ENCODE peak calls at places on chromosome 4, in four cellular contexts. G is H1, E is H9, R is trophoblast cell. T is an unnamed sample.
A peak's percentile ranks its signal among the peaks of the same experiment; 100 is the strongest.

GRCh38 chr4:98181815-98182214 is 38.5 kb upstream of the STPG2 start:
- DNase-seq in G (no peak), E (no peak), R (no peak), T (peak; percentile 20)

GRCh38 chr4:115938764-115939443 is 825.5 kb upstream of the NDST4 start:
- DNase-seq in R (no peak), G (no peak), E (no peak), T (no peak)

GRCh38 chr4:88858752-88859151 is 161.1 kb upstream of the NAP1L5 start:
- DNase-seq in G (no peak), E (no peak), R (no peak), T (no peak)

GRCh38 chr4:1801286-1801958 is 8.3 kb downstream of the FGFR3 start:
- DNase-seq in E (no peak), G (no peak), R (no peak), T (no peak)

GRCh38 chr4:139956436-139957107 is 197.4 kb downstream of the MAML3 start:
- DNase-seq in R (no peak), E (no peak), G (no peak), T (no peak)

GRCh38 chr4:101993002-101993840 is 202.7 kb downstream of the BANK1 start:
- DNase-seq in E (no peak), G (no peak), R (no peak), T (no peak)

GRCh38 chr4:182938213-182938645 is 21.0 kb upstream of the DCTD start:
- DNase-seq in G (no peak), E (peak; percentile 85), R (peak; percentile 58), T (peak; percentile 70)

GRCh38 chr4:91758487-91758886 is 545.3 kb upstream of the GRID2 start:
- DNase-seq in E (no peak), G (no peak), R (no peak), T (peak; percentile 3)

GRCh38 chr4:82461710-82462109 is 31.3 kb downstream of the ENOPH1 start:
- DNase-seq in G (no peak), E (no peak), R (no peak), T (no peak)

DNA sequence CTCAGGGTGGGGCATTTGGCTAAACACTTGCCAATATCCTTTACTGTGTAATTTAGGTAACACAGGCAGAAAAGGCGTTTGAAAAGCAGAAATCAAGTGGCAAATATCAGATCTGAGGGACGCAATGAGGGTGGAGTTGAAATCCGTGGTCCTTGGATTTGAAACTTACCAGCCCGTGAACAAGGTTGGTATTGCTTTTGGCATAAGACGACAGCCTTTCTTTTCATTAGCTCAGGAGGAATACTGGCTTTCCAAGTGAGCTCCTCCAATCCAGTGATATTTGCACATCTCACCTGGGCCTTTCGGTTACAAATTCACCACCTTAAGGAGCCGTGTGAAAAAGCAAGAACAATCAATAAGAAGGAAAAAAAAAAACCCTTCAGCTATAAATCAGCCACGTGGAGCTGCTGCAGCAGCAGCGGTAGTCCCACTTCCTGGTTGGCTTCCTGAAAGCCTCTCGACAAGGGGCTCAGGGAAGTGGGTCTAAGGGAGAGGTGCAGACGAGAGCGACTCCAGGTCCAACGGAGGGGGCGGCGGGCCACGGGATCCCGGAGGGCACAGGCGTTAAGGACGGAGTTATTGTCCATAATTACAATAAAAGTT is 717 bp upstream of the GALNT7 start:
- DNase-seq in R (no peak), E (peak; percentile 66), G (no peak), T (peak; percentile 53)
- H3K18ac ChIP-seq in R (peak overlapping the region; percentile 60), E (peak overlapping the region; percentile 53), G (peak overlapping the region; percentile 100), T (peak overlapping the region; percentile 57)

DNA sequence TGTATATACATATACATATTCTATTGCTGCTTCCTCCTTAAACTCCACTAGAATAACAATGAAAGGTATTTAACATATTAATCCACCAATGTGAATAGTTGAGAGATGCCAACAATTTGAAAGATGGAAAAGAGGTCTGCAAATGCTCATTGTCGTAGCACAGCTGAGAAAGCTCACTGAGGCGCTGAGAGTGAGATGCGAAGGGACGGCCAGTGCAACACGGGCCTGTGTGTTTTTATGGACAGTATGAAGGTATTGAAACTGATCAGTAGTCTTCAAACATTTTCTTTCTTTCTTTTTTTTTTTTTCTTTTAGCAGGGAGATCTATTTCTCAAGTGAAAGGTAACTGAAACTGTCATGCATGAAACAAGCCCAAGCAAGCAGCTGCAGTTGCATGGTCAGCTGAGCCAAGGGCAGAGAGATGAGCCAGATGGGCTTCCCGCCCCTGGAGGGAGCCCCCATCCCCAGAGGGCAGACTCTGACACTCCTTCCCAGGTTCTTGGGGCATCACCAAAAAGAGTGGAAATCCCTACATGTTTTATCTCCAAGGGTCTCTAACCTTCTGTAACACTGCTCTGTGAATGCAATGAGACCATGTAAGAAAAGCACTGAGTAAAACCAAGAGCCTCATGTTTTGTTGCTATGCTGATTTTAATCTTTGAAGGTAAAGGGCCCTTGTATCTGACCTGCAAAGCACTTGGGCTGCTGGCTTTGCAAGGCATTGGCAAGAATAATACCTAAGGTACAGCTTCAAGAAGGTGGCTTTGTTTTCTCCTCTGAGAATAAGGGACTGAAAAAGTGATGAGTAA is 41.4 kb upstream of the HS3ST1 start:
- DNase-seq in G (no peak), E (no peak), R (no peak), T (no peak)
- H3K18ac ChIP-seq in G (no peak overlapping the region), E (no peak overlapping the region), R (no peak overlapping the region), T (no peak overlapping the region)

GRCh38 chr4:17164656-17165055 is 266.2 kb upstream of the LDB2 start:
- DNase-seq in G (no peak), E (no peak), R (no peak), T (no peak)

GRCh38 chr4:17165256-17165655 is 266.8 kb upstream of the LDB2 start:
- DNase-seq in G (no peak), R (no peak), E (no peak), T (no peak)

GRCh38 chr4:17169699-17170098 is 271.3 kb upstream of the LDB2 start:
- DNase-seq in E (no peak), R (no peak), G (no peak), T (no peak)

GRCh38 chr4:17166954-17167353 is 268.5 kb upstream of the LDB2 start:
- DNase-seq in E (no peak), R (no peak), G (no peak), T (no peak)

DNA sequence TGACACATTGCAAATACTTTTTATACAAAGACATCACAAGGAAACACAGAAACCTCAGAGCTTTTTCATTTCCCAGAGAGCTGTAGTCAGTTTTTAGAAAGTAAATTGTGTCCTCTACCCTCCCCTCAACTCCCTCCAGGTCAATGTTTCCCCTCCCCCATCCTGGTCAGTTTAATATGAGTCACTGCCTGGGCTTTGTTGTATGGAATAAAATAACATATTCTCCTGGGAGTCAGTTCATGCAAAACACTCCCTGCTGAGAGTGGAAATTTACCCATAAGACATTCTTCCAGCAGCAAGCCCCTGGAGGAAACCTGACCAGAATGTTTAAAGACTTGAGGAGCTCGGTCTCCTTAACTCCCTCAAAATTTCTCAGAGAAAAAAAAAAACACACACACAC is 270.1 kb upstream of the LDB2 start:
- DNase-seq in R (no peak), G (no peak), E (no peak), T (peak; percentile 73)
- H3K18ac ChIP-seq in R (no peak overlapping the region), G (no peak overlapping the region), E (no peak overlapping the region), T (no peak overlapping the region)

GRCh38 chr4:127782275-127783025 is at the start of gene HSPA4L:
- DNase-seq in R (no peak), G (no peak), E (no peak), T (peak; percentile 85)

GRCh38 chr4:127780598-127780997 is 1.5 kb upstream of the HSPA4L start:
- DNase-seq in G (no peak), R (no peak), E (no peak), T (no peak)

GRCh38 chr4:127781303-127782024 is 658 bp upstream of the HSPA4L start:
- DNase-seq in G (no peak), R (peak; percentile 78), E (no peak), T (peak; percentile 55)

GRCh38 chr4:127783026-127783769 is 1.1 kb downstream of the HSPA4L start:
- DNase-seq in G (no peak), E (peak; percentile 64), R (peak; percentile 78), T (peak; percentile 37)

GRCh38 chr4:127782025-127782274 is 172 bp upstream of the HSPA4L start:
- DNase-seq in G (peak; percentile 83), E (peak; percentile 92), R (peak; percentile 87), T (no peak)
- H3K18ac ChIP-seq in G (peak overlapping the region; percentile 63), E (peak overlapping the region; percentile 83), R (peak overlapping the region; percentile 62), T (peak overlapping the region; percentile 89)

GRCh38 chr4:37970702-37971101 is 10.5 kb downstream of the PTTG2 start:
- DNase-seq in G (peak; percentile 54), E (peak; percentile 60), R (no peak), T (no peak)

GRCh38 chr4:37976991-37977470 is 16.8 kb downstream of the PTTG2 start:
- DNase-seq in E (peak; percentile 86), G (peak; percentile 67), R (peak; percentile 65), T (peak; percentile 76)

GRCh38 chr4:37976513-37976912 is 16.3 kb downstream of the PTTG2 start:
- DNase-seq in E (no peak), G (no peak), R (peak; percentile 75), T (no peak)

GRCh38 chr4:37971202-37971601 is 11.0 kb downstream of the PTTG2 start:
- DNase-seq in E (no peak), R (no peak), G (no peak), T (no peak)

DNA sequence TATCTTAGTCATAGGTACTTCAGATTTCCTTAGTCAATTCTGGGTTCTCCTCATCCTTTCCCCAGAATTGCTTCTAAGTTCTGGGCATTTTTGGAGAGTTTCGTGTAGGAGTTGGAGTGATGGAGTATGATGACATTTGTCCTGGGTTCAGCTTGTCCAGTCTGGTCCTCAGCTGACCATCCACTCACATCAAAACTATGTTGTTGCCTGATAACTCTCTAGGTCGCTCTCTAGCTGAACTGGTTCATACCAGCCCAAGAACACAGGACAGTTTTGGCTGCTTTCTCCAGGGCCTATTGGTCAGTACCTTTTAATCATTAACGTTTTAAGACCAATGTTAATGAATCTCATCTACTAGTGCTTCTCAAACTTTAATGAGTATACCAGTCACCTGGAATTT is 13.3 kb downstream of the PTTG2 start:
- DNase-seq in E (no peak), G (no peak), R (peak; percentile 66), T (no peak)
- H3K18ac ChIP-seq in E (no peak overlapping the region), G (no peak overlapping the region), R (no peak overlapping the region), T (no peak overlapping the region)

GRCh38 chr4:153241295-153241694 is 37.1 kb downstream of the TRIM2 start:
- DNase-seq in E (no peak), G (no peak), R (no peak), T (no peak)
- H3K18ac ChIP-seq in E (no peak overlapping the region), G (peak overlapping the region; percentile 75), R (no peak overlapping the region), T (peak overlapping the region; percentile 61)

GRCh38 chr4:40962551-40963185 is 212.9 kb downstream of the NSUN7 start:
- DNase-seq in R (no peak), E (no peak), G (no peak), T (no peak)
- H3K18ac ChIP-seq in R (no peak overlapping the region), E (no peak overlapping the region), G (no peak overlapping the region), T (no peak overlapping the region)

T was measured in mesenchymal stem cell.